ENCODE peak calls at places on chromosomes 5 and 9, in six cellular contexts. One of them, this sample, is unnamed.

GRCh38 chr5:143679777-143680176 is 132.2 kb upstream of the HMHB1 start:
- DNase-seq in osteocyte: no peak
- DNase-seq in cardiac fibroblast: peak; percentile 66
- DNase-seq in left ventricle myocardium inferior: no peak
- DNase-seq in CD8-positive, alpha-beta T cell: no peak
- DNase-seq in glutamatergic neuron: no peak
- DNase-seq in this sample: no peak

GRCh38 chr5:68343421-68343826 is 127.9 kb downstream of the PIK3R1 start:
- DNase-seq in osteocyte: no peak
- DNase-seq in cardiac fibroblast: peak; percentile 93
- DNase-seq in left ventricle myocardium inferior: peak; percentile 18
- DNase-seq in CD8-positive, alpha-beta T cell: no peak
- DNase-seq in glutamatergic neuron: no peak
- DNase-seq in this sample: no peak

GRCh38 chr5:66440202-66440680 is 156.0 kb upstream of the MAST4 start:
- DNase-seq in osteocyte: no peak
- DNase-seq in cardiac fibroblast: peak; percentile 94
- DNase-seq in left ventricle myocardium inferior: peak; percentile 22
- DNase-seq in CD8-positive, alpha-beta T cell: no peak
- DNase-seq in glutamatergic neuron: no peak
- DNase-seq in this sample: no peak

GRCh38 chr9:109751253-109751652 is 28.7 kb upstream of the PALM2AKAP2 start:
- DNase-seq in osteocyte: no peak
- DNase-seq in cardiac fibroblast: no peak
- DNase-seq in left ventricle myocardium inferior: no peak
- DNase-seq in CD8-positive, alpha-beta T cell: no peak
- DNase-seq in glutamatergic neuron: no peak
- DNase-seq in this sample: no peak

GRCh38 chr9:123590499-123590898 is 234.5 kb downstream of the CRB2 start:
- DNase-seq in osteocyte: no peak
- DNase-seq in cardiac fibroblast: no peak
- DNase-seq in left ventricle myocardium inferior: no peak
- DNase-seq in CD8-positive, alpha-beta T cell: no peak
- DNase-seq in glutamatergic neuron: no peak
- DNase-seq in this sample: no peak

GRCh38 chr5:176954050-176954449 is 52.5 kb downstream of the UIMC1 start:
- DNase-seq in osteocyte: no peak
- DNase-seq in cardiac fibroblast: no peak
- DNase-seq in left ventricle myocardium inferior: no peak
- DNase-seq in CD8-positive, alpha-beta T cell: no peak
- DNase-seq in glutamatergic neuron: no peak
- DNase-seq in this sample: no peak

GRCh38 chr5:140228364-140228837 is 53.4 kb downstream of the CYSTM1 start:
- DNase-seq in osteocyte: no peak
- DNase-seq in cardiac fibroblast: no peak
- DNase-seq in left ventricle myocardium inferior: peak; percentile 32
- DNase-seq in CD8-positive, alpha-beta T cell: no peak
- DNase-seq in glutamatergic neuron: no peak
- DNase-seq in this sample: no peak

GRCh38 chr9:38117646-38118045 is 48.6 kb upstream of the SHB start:
- DNase-seq in osteocyte: peak; percentile 36
- DNase-seq in cardiac fibroblast: no peak
- DNase-seq in left ventricle myocardium inferior: no peak
- DNase-seq in CD8-positive, alpha-beta T cell: no peak
- DNase-seq in glutamatergic neuron: no peak
- DNase-seq in this sample: no peak

GRCh38 chr5:171736976-171737848 is 48.4 kb upstream of the SMIM23 start:
- DNase-seq in osteocyte: no peak
- DNase-seq in cardiac fibroblast: no peak
- DNase-seq in left ventricle myocardium inferior: peak; percentile 71
- DNase-seq in CD8-positive, alpha-beta T cell: no peak
- DNase-seq in glutamatergic neuron: no peak
- DNase-seq in this sample: no peak

GRCh38 chr5:167861134-167861930 is 430.1 kb upstream of the WWC1 start:
- DNase-seq in osteocyte: no peak
- DNase-seq in cardiac fibroblast: peak; percentile 20
- DNase-seq in left ventricle myocardium inferior: no peak
- DNase-seq in CD8-positive, alpha-beta T cell: no peak
- DNase-seq in glutamatergic neuron: no peak
- DNase-seq in this sample: no peak

GRCh38 chr5:103452666-103453065 is 109.9 kb downstream of the NUDT12 start:
- DNase-seq in osteocyte: no peak
- DNase-seq in cardiac fibroblast: peak; percentile 76
- DNase-seq in left ventricle myocardium inferior: no peak
- DNase-seq in CD8-positive, alpha-beta T cell: no peak
- DNase-seq in glutamatergic neuron: no peak
- DNase-seq in this sample: no peak

GRCh38 chr5:126777257-126777973 is 479 bp downstream of the LMNB1 start:
- DNase-seq in osteocyte: peak; percentile 86
- DNase-seq in cardiac fibroblast: peak; percentile 68
- DNase-seq in left ventricle myocardium inferior: peak; percentile 33
- DNase-seq in CD8-positive, alpha-beta T cell: peak; percentile 66
- DNase-seq in glutamatergic neuron: peak; percentile 75
- DNase-seq in this sample: peak; percentile 59

GRCh38 chr9:109401169-109401989 is 80.5 kb upstream of the EPB41L4B start:
- DNase-seq in osteocyte: no peak
- DNase-seq in cardiac fibroblast: peak; percentile 68
- DNase-seq in left ventricle myocardium inferior: no peak
- DNase-seq in CD8-positive, alpha-beta T cell: no peak
- DNase-seq in glutamatergic neuron: peak; percentile 76
- DNase-seq in this sample: no peak

GRCh38 chr5:165321912-165322311 is 1816.5 kb downstream of the MAT2B start:
- DNase-seq in osteocyte: no peak
- DNase-seq in cardiac fibroblast: peak; percentile 22
- DNase-seq in left ventricle myocardium inferior: no peak
- DNase-seq in CD8-positive, alpha-beta T cell: no peak
- DNase-seq in glutamatergic neuron: no peak
- DNase-seq in this sample: no peak

GRCh38 chr5:68432682-68433081 is 217.1 kb downstream of the PIK3R1 start:
- DNase-seq in osteocyte: no peak
- DNase-seq in cardiac fibroblast: no peak
- DNase-seq in left ventricle myocardium inferior: no peak
- DNase-seq in CD8-positive, alpha-beta T cell: no peak
- DNase-seq in glutamatergic neuron: no peak
- DNase-seq in this sample: no peak

GRCh38 chr9:114275246-114275994 is 47.5 kb upstream of the ORM1 start:
- DNase-seq in osteocyte: peak; percentile 82
- DNase-seq in cardiac fibroblast: peak; percentile 28
- DNase-seq in left ventricle myocardium inferior: peak; percentile 11
- DNase-seq in CD8-positive, alpha-beta T cell: no peak
- DNase-seq in glutamatergic neuron: peak; percentile 8
- DNase-seq in this sample: no peak

GRCh38 chr9:127857278-127857677 is 2.8 kb upstream of the ENG start:
- DNase-seq in osteocyte: no peak
- DNase-seq in cardiac fibroblast: no peak
- DNase-seq in left ventricle myocardium inferior: no peak
- DNase-seq in CD8-positive, alpha-beta T cell: no peak
- DNase-seq in glutamatergic neuron: no peak
- DNase-seq in this sample: no peak

GRCh38 chr9:133332381-133332730 is 3.6 kb downstream of the SURF6 start:
- DNase-seq in osteocyte: no peak
- DNase-seq in cardiac fibroblast: no peak
- DNase-seq in left ventricle myocardium inferior: no peak
- DNase-seq in CD8-positive, alpha-beta T cell: no peak
- DNase-seq in glutamatergic neuron: no peak
- DNase-seq in this sample: no peak

GRCh38 chr9:91245432-91246313 is 116.0 kb downstream of the AUH start:
- DNase-seq in osteocyte: no peak
- DNase-seq in cardiac fibroblast: peak; percentile 61
- DNase-seq in left ventricle myocardium inferior: no peak
- DNase-seq in CD8-positive, alpha-beta T cell: no peak
- DNase-seq in glutamatergic neuron: no peak
- DNase-seq in this sample: no peak

GRCh38 chr5:118791986-118792734 is 196.2 kb downstream of the DTWD2 start:
- DNase-seq in osteocyte: no peak
- DNase-seq in cardiac fibroblast: peak; percentile 80
- DNase-seq in left ventricle myocardium inferior: no peak
- DNase-seq in CD8-positive, alpha-beta T cell: no peak
- DNase-seq in glutamatergic neuron: no peak
- DNase-seq in this sample: no peak

GRCh38 chr5:83721878-83722779 is 1.5 kb upstream of the HAPLN1 start:
- DNase-seq in osteocyte: peak; percentile 92
- DNase-seq in cardiac fibroblast: peak; percentile 76
- DNase-seq in left ventricle myocardium inferior: peak; percentile 57
- DNase-seq in CD8-positive, alpha-beta T cell: no peak
- DNase-seq in glutamatergic neuron: peak; percentile 86
- DNase-seq in this sample: no peak

GRCh38 chr5:83720805-83721431 is at the start of gene HAPLN1:
- DNase-seq in osteocyte: no peak
- DNase-seq in cardiac fibroblast: no peak
- DNase-seq in left ventricle myocardium inferior: no peak
- DNase-seq in CD8-positive, alpha-beta T cell: no peak
- DNase-seq in glutamatergic neuron: no peak
- DNase-seq in this sample: no peak

GRCh38 chr5:83724915-83725314 is 4.3 kb upstream of the HAPLN1 start:
- DNase-seq in osteocyte: no peak
- DNase-seq in cardiac fibroblast: no peak
- DNase-seq in left ventricle myocardium inferior: no peak
- DNase-seq in CD8-positive, alpha-beta T cell: no peak
- DNase-seq in glutamatergic neuron: no peak
- DNase-seq in this sample: no peak

GRCh38 chr5:83726912-83727311 is 6.3 kb upstream of the HAPLN1 start:
- DNase-seq in osteocyte: no peak
- DNase-seq in cardiac fibroblast: no peak
- DNase-seq in left ventricle myocardium inferior: no peak
- DNase-seq in CD8-positive, alpha-beta T cell: no peak
- DNase-seq in glutamatergic neuron: no peak
- DNase-seq in this sample: no peak

GRCh38 chr5:83724001-83724400 is 3.3 kb upstream of the HAPLN1 start:
- DNase-seq in osteocyte: no peak
- DNase-seq in cardiac fibroblast: no peak
- DNase-seq in left ventricle myocardium inferior: no peak
- DNase-seq in CD8-positive, alpha-beta T cell: no peak
- DNase-seq in glutamatergic neuron: no peak
- DNase-seq in this sample: no peak
- TF ChIP-seq CTCF in osteocyte: no peak
- TF ChIP-seq CTCF in cardiac fibroblast: no peak
- TF ChIP-seq CTCF in left ventricle myocardium inferior: no peak
- TF ChIP-seq CTCF in CD8-positive, alpha-beta T cell: no peak
- TF ChIP-seq CTCF in glutamatergic neuron: no peak
- TF ChIP-seq CTCF in this sample: no peak

GRCh38 chr9:21395778-21396717 is 10.8 kb upstream of the IFNA2 start:
- DNase-seq in osteocyte: no peak
- DNase-seq in cardiac fibroblast: peak; percentile 28
- DNase-seq in left ventricle myocardium inferior: peak; percentile 45
- DNase-seq in CD8-positive, alpha-beta T cell: peak; percentile 50
- DNase-seq in glutamatergic neuron: peak; percentile 87
- DNase-seq in this sample: no peak

DNA sequence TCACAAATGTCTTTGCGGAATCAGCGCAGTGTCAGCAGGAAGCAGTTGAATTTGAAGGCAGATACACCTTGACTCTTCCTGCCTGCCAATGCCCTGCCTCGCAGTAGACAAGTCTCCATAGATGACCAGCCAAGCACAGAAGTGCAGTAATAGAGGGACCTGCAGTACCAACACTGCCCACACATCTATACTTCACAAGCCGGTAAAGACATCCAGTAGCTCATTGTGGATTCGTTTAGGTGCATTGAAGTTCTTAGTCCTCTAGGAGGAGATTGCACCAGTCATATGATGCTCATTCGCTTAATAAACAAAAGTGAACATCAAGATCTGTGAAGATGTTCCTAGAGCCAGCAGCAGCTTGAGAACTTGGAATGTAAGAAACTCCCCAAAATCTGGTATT is 7.1 kb upstream of the IFNA2 start:
- DNase-seq in osteocyte: no peak
- DNase-seq in cardiac fibroblast: peak; percentile 29
- DNase-seq in left ventricle myocardium inferior: no peak
- DNase-seq in CD8-positive, alpha-beta T cell: no peak
- DNase-seq in glutamatergic neuron: no peak
- DNase-seq in this sample: no peak
- TF ChIP-seq CTCF in osteocyte: peak; percentile 29
- TF ChIP-seq CTCF in cardiac fibroblast: peak; percentile 24
- TF ChIP-seq CTCF in left ventricle myocardium inferior: peak; percentile 17
- TF ChIP-seq CTCF in CD8-positive, alpha-beta T cell: peak; percentile 27
- TF ChIP-seq CTCF in glutamatergic neuron: peak; percentile 44
- TF ChIP-seq CTCF in this sample: no peak

DNA sequence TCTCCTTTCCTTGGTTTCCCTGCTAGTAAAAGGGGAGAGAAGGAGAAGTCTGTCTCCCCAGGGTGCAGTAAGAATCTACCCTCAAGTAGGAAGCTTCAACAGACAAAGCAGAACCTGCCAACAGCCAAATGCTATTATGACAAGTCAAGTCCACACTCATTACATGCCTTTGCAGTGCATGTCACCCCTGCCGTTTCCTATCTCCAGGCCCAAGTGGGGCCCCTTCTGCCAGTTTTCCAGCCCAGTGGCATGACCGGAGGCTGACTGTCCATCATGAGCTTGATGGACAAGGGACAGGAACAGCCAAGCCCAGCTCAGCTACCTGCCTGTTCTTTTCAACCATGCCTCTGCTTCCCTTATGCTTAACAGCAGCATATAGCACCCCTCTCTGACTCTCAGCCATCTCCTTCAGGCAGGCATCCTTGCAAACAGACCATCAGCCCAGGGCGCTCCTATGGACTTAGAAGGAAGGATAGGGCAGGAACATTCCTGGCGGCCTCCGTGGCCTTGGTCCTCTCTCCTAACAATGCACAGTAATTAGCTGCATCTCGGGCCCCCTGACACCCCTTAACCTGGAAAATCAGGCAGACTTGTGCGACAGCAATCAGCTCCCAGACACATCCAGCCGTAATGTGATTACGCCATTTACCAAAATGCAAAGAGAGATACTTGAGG is 107.1 kb upstream of the RAD23B start:
- DNase-seq in osteocyte: no peak
- DNase-seq in cardiac fibroblast: no peak
- DNase-seq in left ventricle myocardium inferior: peak; percentile 52
- DNase-seq in CD8-positive, alpha-beta T cell: no peak
- DNase-seq in glutamatergic neuron: peak; percentile 26
- DNase-seq in this sample: no peak
- TF ChIP-seq CTCF in osteocyte: no peak
- TF ChIP-seq CTCF in cardiac fibroblast: no peak
- TF ChIP-seq CTCF in left ventricle myocardium inferior: no peak
- TF ChIP-seq CTCF in CD8-positive, alpha-beta T cell: no peak
- TF ChIP-seq CTCF in glutamatergic neuron: no peak
- TF ChIP-seq CTCF in this sample: no peak

GRCh38 chr5:122810405-122810804 is 35.0 kb upstream of the SNX24 start:
- DNase-seq in osteocyte: no peak
- DNase-seq in cardiac fibroblast: no peak
- DNase-seq in left ventricle myocardium inferior: no peak
- DNase-seq in CD8-positive, alpha-beta T cell: no peak
- DNase-seq in glutamatergic neuron: no peak
- DNase-seq in this sample: no peak

GRCh38 chr5:122805481-122805880 is 30.6 kb downstream of the SNX2 start:
- DNase-seq in osteocyte: no peak
- DNase-seq in cardiac fibroblast: peak; percentile 81
- DNase-seq in left ventricle myocardium inferior: no peak
- DNase-seq in CD8-positive, alpha-beta T cell: no peak
- DNase-seq in glutamatergic neuron: no peak
- DNase-seq in this sample: no peak
- TF ChIP-seq CTCF in osteocyte: no peak
- TF ChIP-seq CTCF in cardiac fibroblast: no peak
- TF ChIP-seq CTCF in left ventricle myocardium inferior: no peak
- TF ChIP-seq CTCF in CD8-positive, alpha-beta T cell: no peak
- TF ChIP-seq CTCF in glutamatergic neuron: no peak
- TF ChIP-seq CTCF in this sample: no peak

This sample was measured in CD14-positive monocyte.